ENCODE peak calls at places on chromosome X, in seven cellular contexts. D, B, L, R, Z, Y and G are unnamed samples.

GRCh38 chrX:16012250-16012649 is 111.1 kb upstream of the GRPR start:
- DNase-seq in D (no peak), R (no peak), B (peak; percentile 4), L (no peak), Y (no peak), Z (no peak), G (no peak)

GRCh38 chrX:66021407-66021757 is 18.5 kb downstream of the VSIG4 start:
- DNase-seq in Z (no peak), L (no peak), Y (no peak), R (no peak), B (no peak), D (no peak), G (no peak)

GRCh38 chrX:94545722-94546121 is 871.7 kb downstream of the FAM133A start:
- DNase-seq in Y (no peak), B (no peak), R (no peak), Z (no peak), D (no peak), L (no peak), G (no peak)

GRCh38 chrX:25005382-25006185 is 10.2 kb downstream of the ARX start:
- DNase-seq in R (no peak), Y (no peak), Z (no peak), D (peak; percentile 26), B (no peak), L (peak; percentile 53), G (no peak)

GRCh38 chrX:123603516-123603915 is 129.3 kb downstream of the THOC2 start:
- DNase-seq in B (no peak), L (no peak), Y (no peak), D (no peak), R (no peak), Z (no peak), G (no peak)

GRCh38 chrX:19785647-19786046 is 101.8 kb downstream of the SH3KBP1 start:
- DNase-seq in Y (no peak), L (no peak), B (no peak), R (no peak), Z (no peak), D (no peak), G (no peak)

GRCh38 chrX:44225667-44226066 is 117.8 kb downstream of the EFHC2 start:
- DNase-seq in Z (no peak), D (no peak), L (no peak), B (no peak), Y (no peak), R (no peak), G (no peak)

GRCh38 chrX:133350751-133351150 is 64.5 kb downstream of the GPC4 start:
- DNase-seq in D (peak; percentile 17), B (no peak), R (no peak), Y (no peak), L (no peak), Z (peak; percentile 24), G (no peak)

GRCh38 chrX:68985135-68985725 is 156.4 kb downstream of the EFNB1 start:
- DNase-seq in L (no peak), Y (no peak), D (no peak), R (no peak), Z (no peak), B (no peak), G (peak; percentile 1)

GRCh38 chrX:143536176-143536575 is 18.9 kb upstream of the SPANXN3 start:
- DNase-seq in B (peak; percentile 1), L (no peak), R (no peak), Y (no peak), D (no peak), Z (no peak), G (no peak)

GRCh38 chrX:56764975-56765791 is 36.1 kb downstream of the NBDY start:
- DNase-seq in Z (no peak), Y (peak; percentile 68), R (peak; percentile 64), D (no peak), L (no peak), B (no peak), G (no peak)

GRCh38 chrX:33726281-33727160 is 405.6 kb downstream of the FAM47A start:
- DNase-seq in D (no peak), Y (no peak), B (no peak), Z (peak; percentile 44), R (no peak), L (peak; percentile 20), G (peak; percentile 2)

GRCh38 chrX:112083624-112084326 is 1.2 kb upstream of the TRPC5 start:
- DNase-seq in L (peak; percentile 36), R (no peak), B (no peak), Y (no peak), D (no peak), Z (peak; percentile 7), G (peak; percentile 28)

GRCh38 chrX:65601530-65602281 is 65.7 kb upstream of the MSN start:
- DNase-seq in D (peak; percentile 86), R (peak; percentile 34), Y (peak; percentile 11), L (no peak), B (peak; percentile 68), Z (peak; percentile 34), G (no peak)

GRCh38 chrX:71911023-71911730 is 532 bp downstream of the NHSL2 start:
- DNase-seq in R (peak; percentile 42), Y (no peak), D (peak; percentile 40), L (peak; percentile 83), Z (peak; percentile 53), B (no peak), G (peak; percentile 66)

GRCh38 chrX:20432048-20432447 is 165.3 kb upstream of the RPS6KA3 start:
- DNase-seq in B (peak; percentile 74), R (no peak), Y (no peak), Z (no peak), D (peak; percentile 26), L (no peak), G (no peak)

GRCh38 chrX:153866302-153867019 is 19.5 kb downstream of the L1CAM start:
- DNase-seq in Z (no peak), L (no peak), Y (no peak), B (no peak), R (no peak), D (no peak), G (no peak)

GRCh38 chrX:150167482-150168324 is 195.4 kb upstream of the MAMLD1 start:
- DNase-seq in Z (no peak), B (peak; percentile 5), D (no peak), L (no peak), R (no peak), Y (no peak), G (no peak)

GRCh38 chrX:118637997-118638396 is 89.4 kb upstream of the IL13RA1 start:
- DNase-seq in Y (no peak), R (no peak), B (peak; percentile 44), L (peak; percentile 3), Z (no peak), D (peak; percentile 10), G (peak; percentile 18)

GRCh38 chrX:39895228-39896110 is 202.3 kb downstream of the BCOR start:
- DNase-seq in Y (no peak), Z (no peak), L (no peak), R (no peak), B (peak; percentile 88), D (peak; percentile 24), G (no peak)

GRCh38 chrX:149453030-149453429 is 52.1 kb downstream of the IDS start:
- DNase-seq in B (peak; percentile 46), Z (no peak), Y (no peak), L (no peak), D (peak; percentile 76), R (no peak), G (no peak)

GRCh38 chrX:24023972-24024664 is 2.9 kb downstream of the KLHL15 start:
- DNase-seq in B (peak; percentile 8), L (peak; percentile 28), Z (peak; percentile 38), R (peak; percentile 15), D (peak; percentile 52), Y (peak; percentile 42), G (no peak)

GRCh38 chrX:4547218-4547836 is 833.9 kb upstream of the PRKX start:
- DNase-seq in R (peak; percentile 38), D (peak; percentile 21), L (peak; percentile 68), B (peak; percentile 77), Y (peak; percentile 46), Z (peak; percentile 74), G (peak; percentile 47)

GRCh38 chrX:41720125-41720780 is 3.7 kb upstream of the GPR82 start:
- DNase-seq in R (no peak), Z (no peak), B (no peak), L (no peak), D (peak; percentile 5), Y (peak; percentile 29), G (no peak)

GRCh38 chrX:143363419-143363818 is 153.9 kb downstream of the SPANXN3 start:
- DNase-seq in L (peak; percentile 6), Z (no peak), R (no peak), D (no peak), Y (no peak), B (no peak), G (no peak)

GRCh38 chrX:70041993-70042392 is 7.7 kb downstream of the AWAT2 start:
- DNase-seq in Z (no peak), Y (no peak), R (no peak), L (no peak), D (no peak), B (no peak), G (no peak)

GRCh38 chrX:72676465-72676864 is 37.6 kb downstream of the PHKA1 start:
- DNase-seq in D (peak; percentile 5), Z (no peak), Y (no peak), L (no peak), R (no peak), B (peak; percentile 63), G (no peak)

DNA sequence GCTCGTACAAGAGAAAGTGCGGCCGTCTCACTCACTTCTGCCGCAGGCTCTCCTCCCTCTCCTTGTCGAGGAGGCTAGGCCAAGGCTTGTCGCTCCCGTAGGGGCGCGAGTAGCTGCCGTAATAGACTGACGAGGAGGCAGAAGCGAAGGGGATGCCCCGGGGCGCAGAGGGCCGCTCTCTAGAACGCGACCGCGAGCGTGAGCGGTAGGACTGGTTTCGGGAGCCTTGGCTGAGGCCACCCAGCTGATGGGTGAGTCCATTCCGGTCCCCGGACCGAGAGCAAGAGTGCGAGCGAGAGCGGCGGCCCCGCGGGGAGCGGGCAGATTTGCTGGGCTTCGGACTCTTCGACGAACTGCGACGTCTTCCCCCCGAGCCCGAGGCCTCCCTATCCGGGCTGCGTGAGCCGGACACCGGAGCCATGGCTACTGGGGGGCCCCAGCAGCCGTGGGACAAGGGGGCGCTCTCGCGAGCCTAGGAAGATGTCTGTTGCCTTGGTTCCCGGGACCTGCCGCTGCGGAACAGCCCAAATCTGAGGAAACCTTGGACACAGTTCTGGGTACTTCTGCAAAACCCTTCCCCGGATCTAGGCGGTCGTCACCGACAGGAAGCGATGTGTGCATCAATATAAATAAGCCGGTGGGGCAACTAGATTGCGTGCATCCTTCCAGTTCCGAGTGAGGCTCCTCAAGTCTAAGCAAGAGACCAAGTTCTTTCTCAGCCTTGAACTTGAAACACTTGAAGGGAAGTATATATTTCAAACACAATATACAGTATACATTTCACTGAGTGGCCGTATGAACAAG is at the start of gene NKAP:
- DNase-seq in Z (peak; percentile 85), B (peak; percentile 94), Y (peak; percentile 87), L (peak; percentile 86), R (peak; percentile 91), D (peak; percentile 92), G (peak; percentile 88)
- H3K27ac ChIP-seq in Z (peak within 1 kb of the TSS; percentile 92), B (peak within 1 kb of the TSS; percentile 70), Y (peak within 1 kb of the TSS; percentile 74), L (peak within 1 kb of the TSS; percentile 74), R (peak within 1 kb of the TSS; percentile 83), D (peak within 1 kb of the TSS; percentile 91), G (peak within 1 kb of the TSS; percentile 76)

GRCh38 chrX:10118530-10118929 is 38.2 kb upstream of the CLCN4 start:
- DNase-seq in Y (no peak), D (no peak), Z (no peak), L (no peak), B (no peak), R (no peak), G (no peak)
- TF ChIP-seq EZH2phosphoT487 in Y (no peak), D (no peak), Z (no peak), L (no peak), B (no peak), R (no peak), G (no peak)

GRCh38 chrX:48476919-48477318 is 920 bp downstream of the FTSJ1 start:
- DNase-seq in B (no peak), R (no peak), Z (no peak), Y (no peak), L (no peak), D (no peak), G (no peak)
- H3K27ac ChIP-seq in B (peak overlapping the region; percentile 87), R (no peak overlapping the region), Z (no peak overlapping the region), Y (no peak overlapping the region), L (no peak overlapping the region), D (peak overlapping the region; percentile 73), G (no peak overlapping the region)

GRCh38 chrX:1423215-1423614 is 29.5 kb downstream of the ASMTL start:
- DNase-seq in L (no peak), R (no peak), D (no peak), B (no peak), Y (no peak), Z (no peak), G (no peak)
- TF ChIP-seq EZH2phosphoT487 in L (no peak), R (no peak), D (no peak), B (no peak), Y (no peak), Z (no peak), G (no peak)